ENCODE peak calls at places on chromosomes 6 and 20, in four cellular contexts. N is mesenchymal stem cell, I is neuronal stem cell, R is H9. B is an unnamed sample.

GRCh38 chr6:35919085-35919826 is 1.6 kb downstream of the SRPK1 start:
- DNase-seq in N (peak; percentile 80), R (no peak), I (no peak), B (peak; percentile 48)

GRCh38 chr6:3653528-3654070 is 97.9 kb downstream of the PXDC1 start:
- DNase-seq in N (no peak), I (no peak), R (no peak), B (no peak)

GRCh38 chr20:49297605-49298530 is 20.0 kb upstream of the ZNFX1 start:
- DNase-seq in I (no peak), R (no peak), N (no peak), B (no peak)

GRCh38 chr6:2632368-2632767 is 118.4 kb downstream of the MYLK4 start:
- DNase-seq in R (no peak), N (no peak), I (no peak), B (no peak)

GRCh38 chr6:121321282-121321681 is 13.0 kb downstream of the TBC1D32 start:
- DNase-seq in N (no peak), R (no peak), I (no peak), B (peak; percentile 10)

GRCh38 chr6:128275681-128276080 is 244.7 kb downstream of the PTPRK start:
- DNase-seq in I (no peak), N (no peak), R (no peak), B (no peak)

GRCh38 chr6:85650606-85651005 is 7.9 kb upstream of the SYNCRIP start:
- DNase-seq in R (no peak), I (no peak), N (no peak), B (no peak)

GRCh38 chr6:105920071-105920470 is 166.1 kb upstream of the PRDM1 start:
- DNase-seq in N (no peak), R (no peak), I (no peak), B (no peak)

GRCh38 chr6:15399651-15400470 is 154.0 kb downstream of the JARID2 start:
- DNase-seq in R (no peak), N (peak; percentile 84), I (no peak), B (no peak)

GRCh38 chr6:124984668-124985338 is 22.6 kb downstream of the RNF217 start:
- DNase-seq in R (no peak), N (peak; percentile 45), I (no peak), B (no peak)

GRCh38 chr6:132365319-132365907 is 35.9 kb downstream of the MOXD1 start:
- DNase-seq in I (peak; percentile 51), R (peak; percentile 26), N (peak; percentile 47), B (no peak)

GRCh38 chr6:25311251-25311910 is 32.2 kb downstream of the CARMIL1 start:
- DNase-seq in N (peak; percentile 28), R (no peak), I (no peak), B (no peak)

GRCh38 chr6:138229072-138229471 is 10.8 kb upstream of the PBOV1 start:
- DNase-seq in I (no peak), R (no peak), N (no peak), B (no peak)

GRCh38 chr6:43702522-43703440 is 15.2 kb upstream of the MRPS18A start:
- DNase-seq in I (peak; percentile 95), N (peak; percentile 94), R (peak; percentile 97), B (peak; percentile 83)

GRCh38 chr20:8309638-8310037 is 177.6 kb downstream of the PLCB1 start:
- DNase-seq in N (no peak), R (peak; percentile 32), I (peak; percentile 72), B (no peak)

GRCh38 chr6:142714956-142715355 is 230.0 kb downstream of the HIVEP2 start:
- DNase-seq in R (no peak), I (no peak), N (no peak), B (no peak)

GRCh38 chr20:59664389-59665055 is 60.2 kb downstream of the PHACTR3 start:
- DNase-seq in R (no peak), N (no peak), I (no peak), B (no peak)

GRCh38 chr6:144297498-144298166 is 12.5 kb downstream of the UTRN start:
- DNase-seq in N (no peak), R (no peak), I (no peak), B (no peak)

GRCh38 chr6:108837236-108837971 is 10.8 kb upstream of the ARMC2 start:
- DNase-seq in I (no peak), R (no peak), N (peak; percentile 34), B (no peak)

GRCh38 chr20:32474009-32474716 is 111.0 kb downstream of the NOL4L start:
- DNase-seq in N (no peak), I (no peak), R (no peak), B (no peak)

GRCh38 chr6:160238234-160238633 is 20.4 kb downstream of the SLC22A2 start:
- DNase-seq in N (no peak), R (no peak), I (no peak), B (no peak)

GRCh38 chr6:89956182-89956581 is 61.9 kb downstream of the GJA10 start:
- DNase-seq in N (no peak), I (no peak), R (no peak), B (no peak)

GRCh38 chr6:90502866-90503407 is 83.9 kb downstream of the MAP3K7 start:
- DNase-seq in R (no peak), N (no peak), I (no peak), B (no peak)

GRCh38 chr6:85250586-85251216 is 199.2 kb upstream of the NT5E start:
- DNase-seq in N (no peak), I (no peak), R (no peak), B (no peak)

GRCh38 chr20:57693002-57693582 is 16.7 kb downstream of the PMEPA1 start:
- DNase-seq in I (no peak), R (peak; percentile 52), N (no peak), B (peak; percentile 97)

GRCh38 chr6:38391206-38391908 is 248.4 kb downstream of the BTBD9 start:
- DNase-seq in I (no peak), N (peak; percentile 50), R (no peak), B (no peak)

GRCh38 chr20:19784511-19785172 is 26.6 kb downstream of the RIN2 start:
- DNase-seq in I (peak; percentile 66), R (peak; percentile 47), N (peak; percentile 90), B (peak; percentile 89)

GRCh38 chr20:19786311-19786710 is 28.3 kb downstream of the RIN2 start:
- DNase-seq in N (peak; percentile 82), R (peak; percentile 43), I (no peak), B (peak; percentile 99)

GRCh38 chr20:19785886-19786285 is 27.8 kb downstream of the RIN2 start:
- DNase-seq in R (no peak), I (no peak), N (peak; percentile 41), B (no peak)

GRCh38 chr20:19783966-19784401 is 25.9 kb downstream of the RIN2 start:
- DNase-seq in N (peak; percentile 67), I (no peak), R (no peak), B (peak; percentile 55)

GRCh38 chr20:19785173-19785799 is 27.2 kb downstream of the RIN2 start:
- DNase-seq in N (peak; percentile 64), I (no peak), R (no peak), B (peak; percentile 23)
- H3K23ac ChIP-seq in N (no peak overlapping the region), I (no peak overlapping the region), R (no peak overlapping the region), B (no peak overlapping the region)

DNA sequence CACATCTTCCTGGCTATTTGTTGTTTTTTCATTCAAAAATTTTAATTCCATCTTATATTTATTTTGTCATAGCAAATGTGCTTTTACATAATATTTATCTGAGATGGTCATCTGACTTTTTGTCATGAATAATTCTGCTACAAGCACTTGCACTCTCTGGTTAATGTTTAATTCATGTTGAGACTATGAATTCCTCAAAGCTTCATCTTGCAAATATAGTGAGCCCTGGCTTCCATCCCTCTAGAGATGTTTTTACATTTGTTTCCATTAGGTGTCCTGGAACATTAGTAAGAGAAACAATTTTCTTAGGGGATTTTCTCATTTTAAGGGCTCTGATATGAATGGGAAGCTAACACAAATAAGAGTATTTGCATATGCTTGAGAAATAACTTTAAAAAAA is 797.2 kb upstream of the GJE1 start:
- DNase-seq in N (no peak), I (no peak), R (no peak), B (no peak)
- H3K4me2 ChIP-seq in N (no peak overlapping the region), I (no peak overlapping the region), R (no peak overlapping the region), B (no peak overlapping the region)

GRCh38 chr20:61356171-61356570 is 104.1 kb downstream of the CDH4 start:
- DNase-seq in N (no peak), I (no peak), R (no peak), B (no peak)

GRCh38 chr20:61354501-61354900 is 102.4 kb downstream of the CDH4 start:
- DNase-seq in I (no peak), N (no peak), R (no peak), B (no peak)

GRCh38 chr20:61355585-61355984 is 103.5 kb downstream of the CDH4 start:
- DNase-seq in N (no peak), I (no peak), R (no peak), B (no peak)

GRCh38 chr20:61353996-61354390 is 101.9 kb downstream of the CDH4 start:
- DNase-seq in I (no peak), R (no peak), N (no peak), B (no peak)

GRCh38 chr20:61355096-61355495 is 103.0 kb downstream of the CDH4 start:
- DNase-seq in I (no peak), R (no peak), N (no peak), B (no peak)
- H3K27me3 ChIP-seq in I (no peaks in the 10 kb centered on the region), R (peaks cover 22% of the 10 kb centered on the region), N (peaks cover 33% of the 10 kb centered on the region), B (peaks cover 2% of the 10 kb centered on the region)

GRCh38 chr6:169158182-169158573 is 95.5 kb downstream of the THBS2 start:
- DNase-seq in R (no peak), I (no peak), N (no peak), B (no peak)
- H3K23ac ChIP-seq in R (no peak overlapping the region), I (no peak overlapping the region), N (no peak overlapping the region), B (no peak overlapping the region)

GRCh38 chr20:20573797-20574196 is 138.6 kb downstream of the RALGAPA2 start:
- DNase-seq in R (no peak), N (no peak), I (no peak), B (no peak)

GRCh38 chr20:20582733-20583132 is 129.7 kb downstream of the RALGAPA2 start:
- DNase-seq in R (no peak), I (no peak), N (no peak), B (no peak)

GRCh38 chr20:20580139-20580538 is 132.3 kb downstream of the RALGAPA2 start:
- DNase-seq in R (no peak), N (no peak), I (no peak), B (no peak)

DNA sequence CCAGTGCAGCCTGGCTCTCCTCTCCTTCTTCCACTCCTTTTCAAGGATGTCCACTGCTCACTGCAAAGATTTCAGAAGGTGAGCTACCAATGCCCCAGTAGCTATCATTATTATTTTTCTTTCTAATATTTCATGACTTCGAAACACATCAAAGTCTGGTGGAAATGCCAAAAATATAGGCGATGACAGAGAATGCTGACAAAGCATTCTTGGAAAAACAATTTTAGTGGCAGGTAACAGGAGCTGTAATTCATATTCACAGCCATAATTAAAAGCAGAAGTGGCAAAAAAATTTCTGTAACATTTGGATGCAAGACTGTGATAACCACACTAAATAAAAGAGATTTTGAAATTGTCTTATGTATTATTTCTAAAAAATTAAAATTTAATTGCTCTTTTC is 133.6 kb downstream of the RALGAPA2 start:
- DNase-seq in N (no peak), I (no peak), R (no peak), B (no peak)
- H3K4me2 ChIP-seq in N (no peak overlapping the region), I (no peak overlapping the region), R (no peak overlapping the region), B (no peak overlapping the region)

GRCh38 chr6:166172546-166172945 is 4.9 kb upstream of the TBXT start:
- DNase-seq in R (no peak), N (no peak), I (no peak), B (no peak)
- H3K27me3 ChIP-seq in R (peaks cover 46% of the 10 kb centered on the region), N (peaks cover 59% of the 10 kb centered on the region), I (peaks cover 79% of the 10 kb centered on the region), B (peaks cover 47% of the 10 kb centered on the region)